ENCODE peak calls at places on chromosome 18, in eight cellular contexts. R is KG1; A is stimulated activated CD4-positive, alpha-beta T cell treated with anti-CD3 and anti-CD28 coated beads, Interleukin-4, amount 100 ng/mL, for 48 hours; S is Daoy; Z is activated T-cell treated with anti-CD3 and anti-CD28 coated beads for 48 hours; O is stimulated activated CD8-positive, alpha-beta memory T cell treated with anti-CD3 and anti-CD28 coated beads, Interleukin-7, amount 100 ng/mL, for 4 hours; M is iPS-NIHi11; X is fibroblast of mammary gland. N is an unnamed sample.

GRCh38 chr18:13178197-13178596 is 40.4 kb upstream of the LDLRAD4 start:
- DNase-seq in M (no peak), O (no peak), A (no peak), Z (no peak), S (no peak), X (no peak), R (no peak), N (no peak)

GRCh38 chr18:10938241-10938640 is 211.1 kb downstream of the PIEZO2 start:
- DNase-seq in X (no peak), O (no peak), Z (no peak), S (no peak), M (no peak), A (no peak), R (no peak), N (no peak)

GRCh38 chr18:62521588-62521987 is 1.2 kb upstream of the ZCCHC2 start:
- DNase-seq in R (peak; percentile 56), A (no peak), O (no peak), M (no peak), X (no peak), S (no peak), Z (no peak), N (peak; percentile 38)

GRCh38 chr18:13934676-13935075 is 19.3 kb upstream of the MC2R start:
- DNase-seq in S (peak; percentile 70), O (no peak), R (no peak), Z (no peak), A (no peak), M (no peak), X (no peak), N (no peak)

GRCh38 chr18:22813648-22814328 is 119.3 kb upstream of the RBBP8 start:
- DNase-seq in Z (no peak), S (peak; percentile 20), O (no peak), M (peak; percentile 54), A (no peak), X (peak; percentile 54), R (no peak), N (peak; percentile 42)

GRCh38 chr18:63098014-63098981 is 221.3 kb downstream of the BCL2 start:
- DNase-seq in X (no peak), R (no peak), A (no peak), S (no peak), O (peak; percentile 15), M (no peak), Z (no peak), N (no peak)

GRCh38 chr18:34258176-34258575 is 33.5 kb upstream of the NOL4 start:
- DNase-seq in M (peak; percentile 35), O (no peak), X (no peak), S (no peak), A (no peak), R (no peak), Z (no peak), N (no peak)

GRCh38 chr18:51559902-51560287 is 362.4 kb upstream of the MEX3C start:
- DNase-seq in A (no peak), Z (no peak), X (no peak), M (no peak), O (no peak), R (no peak), S (no peak), N (no peak)

GRCh38 chr18:12516049-12516677 is 108.4 kb downstream of the PRELID3A start:
- DNase-seq in O (no peak), R (no peak), M (no peak), A (no peak), S (no peak), X (peak; percentile 26), Z (no peak), N (no peak)

GRCh38 chr18:6022840-6023239 is 127.5 kb upstream of the TMEM200C start:
- DNase-seq in Z (no peak), A (no peak), X (peak; percentile 79), S (peak; percentile 45), M (peak; percentile 55), O (no peak), R (no peak), N (peak; percentile 57)

GRCh38 chr18:64717026-64717425 is 568.1 kb upstream of the LINC00305 start:
- DNase-seq in O (no peak), X (no peak), Z (no peak), R (no peak), M (no peak), A (no peak), S (no peak), N (no peak)

GRCh38 chr18:13973061-13973460 is 57.7 kb upstream of the MC2R start:
- DNase-seq in O (no peak), M (peak; percentile 12), Z (no peak), X (no peak), A (no peak), S (no peak), R (no peak), N (no peak)

N was measured in EH.